ENCODE peak calls at places on chromosomes 7 and 10, in four cellular contexts. T, Y, C and B are unnamed samples.

GRCh38 chr10:69506834-69507643 is 55.8 kb downstream of the TSPAN15 start:
- DNase-seq in T (no peak), Y (peak; percentile 18), C (peak; percentile 28), B (no peak)

GRCh38 chr7:158458716-158459282 is 128.8 kb downstream of the PTPRN2 start:
- DNase-seq in T (peak; percentile 35), Y (no peak), C (no peak), B (no peak)

GRCh38 chr10:102009801-102010425 is 46.1 kb downstream of the ARMH3 start:
- DNase-seq in T (no peak), Y (peak; percentile 61), C (peak; percentile 31), B (peak; percentile 34)

GRCh38 chr7:88309845-88310244 is 3.2 kb upstream of the STEAP4 start:
- DNase-seq in T (no peak), Y (no peak), C (no peak), B (no peak)

GRCh38 chr7:73423519-73424485 is 9.8 kb upstream of the FZD9 start:
- DNase-seq in T (no peak), Y (no peak), C (peak; percentile 59), B (peak; percentile 69)

GRCh38 chr10:47176903-47177860 is 122.8 kb upstream of the GDF10 start:
- DNase-seq in T (no peak), Y (no peak), C (no peak), B (no peak)

GRCh38 chr10:22931948-22932347 is 4.1 kb downstream of the ARMC3 start:
- DNase-seq in T (no peak), Y (no peak), C (no peak), B (no peak)

GRCh38 chr10:76113952-76114351 is 682.5 kb downstream of the LRMDA start:
- DNase-seq in T (no peak), Y (no peak), C (no peak), B (peak; percentile 11)

GRCh38 chr10:110081914-110082313 is 74.1 kb downstream of the ADD3 start:
- DNase-seq in T (no peak), Y (no peak), C (no peak), B (no peak)

DNA sequence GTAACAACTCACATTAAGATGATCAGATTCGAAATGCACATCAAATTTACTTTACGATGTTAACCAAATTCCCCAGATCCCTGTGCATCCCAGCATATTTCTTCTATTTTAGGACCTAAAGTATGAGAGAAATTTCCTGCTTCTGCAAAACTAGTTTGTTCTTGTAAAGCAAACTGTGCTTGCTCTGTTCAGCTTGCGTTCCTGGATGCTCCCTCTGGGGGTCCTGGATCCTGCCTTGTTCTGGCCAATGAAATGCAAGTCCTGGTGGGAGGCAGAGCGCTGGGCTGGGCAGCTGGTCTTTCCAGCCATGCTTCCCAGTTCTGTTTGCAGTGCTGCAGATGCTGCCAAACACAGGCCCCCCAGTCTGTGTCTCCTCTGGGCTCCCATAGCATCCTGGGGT is 39.6 kb downstream of the PLAU start:
- DNase-seq in T (peak; percentile 80), Y (no peak), C (peak; percentile 48), B (no peak)
- TF ChIP-seq CTCF in T (no peak), Y (no peak), C (no peak), B (no peak)

GRCh38 chr7:6448943-6449543 is 1.3 kb upstream of the DAGLB start:
- DNase-seq in T (peak; percentile 55), Y (no peak), C (no peak), B (no peak)
- TF ChIP-seq CTCF in T (no peak), Y (no peak), C (no peak), B (no peak)

DNA sequence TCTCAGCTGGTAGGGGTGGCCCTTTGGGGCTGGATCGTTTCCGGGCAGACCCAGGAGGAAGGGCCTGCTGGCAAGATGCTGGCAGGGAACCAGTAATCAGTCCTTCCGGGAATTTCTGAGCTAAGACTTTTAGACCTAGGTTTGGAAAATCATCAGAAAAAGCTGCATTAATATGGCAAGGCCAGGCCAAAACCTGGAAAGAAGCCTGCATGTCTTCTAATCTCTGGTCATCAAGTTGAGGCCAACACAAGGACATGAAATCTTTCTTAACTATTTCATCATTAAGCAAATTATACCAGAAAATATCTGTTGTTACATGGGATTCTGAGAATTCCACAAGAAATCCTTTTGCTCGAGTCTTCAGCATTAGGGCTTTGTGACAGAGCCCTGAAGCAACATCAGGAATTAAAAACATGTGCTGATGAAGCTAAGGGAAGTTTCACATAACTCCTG is 19.9 kb downstream of the CPA1 start:
- DNase-seq in T (no peak), Y (no peak), C (no peak), B (no peak)
- TF ChIP-seq CTCF in T (no peak), Y (no peak), C (no peak), B (no peak)

DNA sequence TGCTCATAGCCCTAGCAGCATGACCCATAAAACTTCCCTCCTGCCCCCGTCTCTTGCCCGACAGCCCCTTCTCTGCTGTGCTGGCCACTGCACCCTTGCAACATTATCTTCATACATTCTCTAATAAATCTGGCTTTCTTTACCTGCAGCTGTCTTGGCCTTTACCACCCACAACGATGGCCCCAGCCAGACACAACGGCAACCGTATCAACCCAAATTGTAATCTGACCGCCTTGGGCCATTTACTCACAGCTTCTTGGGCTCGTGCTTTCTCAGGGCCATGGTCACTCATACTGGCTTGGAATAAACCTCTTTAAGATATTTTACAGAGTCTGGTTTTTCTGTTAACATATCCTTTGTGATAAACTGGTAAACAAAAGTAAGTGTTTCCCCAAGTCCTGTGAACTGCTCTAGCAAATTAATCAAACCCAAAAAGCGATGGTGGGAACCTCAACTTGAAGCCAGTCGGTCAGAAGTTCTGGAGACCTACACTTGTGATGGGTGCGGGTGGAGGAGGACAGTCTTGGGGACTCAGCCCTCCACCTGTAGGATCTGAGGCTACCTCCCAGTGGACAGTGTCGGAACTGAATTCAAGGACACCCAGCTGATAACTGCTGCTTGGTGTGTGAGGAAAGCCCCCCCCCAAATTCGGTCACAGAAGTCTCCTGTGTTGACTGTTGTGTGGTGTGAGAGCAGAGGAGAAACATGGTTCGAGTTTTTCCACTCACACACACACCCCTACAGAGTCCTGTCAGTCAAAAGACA is 87.6 kb upstream of the ATP6V0A4 start:
- DNase-seq in T (no peak), Y (no peak), C (no peak), B (no peak)
- TF ChIP-seq CTCF in T (no peak), Y (no peak), C (no peak), B (no peak)

DNA sequence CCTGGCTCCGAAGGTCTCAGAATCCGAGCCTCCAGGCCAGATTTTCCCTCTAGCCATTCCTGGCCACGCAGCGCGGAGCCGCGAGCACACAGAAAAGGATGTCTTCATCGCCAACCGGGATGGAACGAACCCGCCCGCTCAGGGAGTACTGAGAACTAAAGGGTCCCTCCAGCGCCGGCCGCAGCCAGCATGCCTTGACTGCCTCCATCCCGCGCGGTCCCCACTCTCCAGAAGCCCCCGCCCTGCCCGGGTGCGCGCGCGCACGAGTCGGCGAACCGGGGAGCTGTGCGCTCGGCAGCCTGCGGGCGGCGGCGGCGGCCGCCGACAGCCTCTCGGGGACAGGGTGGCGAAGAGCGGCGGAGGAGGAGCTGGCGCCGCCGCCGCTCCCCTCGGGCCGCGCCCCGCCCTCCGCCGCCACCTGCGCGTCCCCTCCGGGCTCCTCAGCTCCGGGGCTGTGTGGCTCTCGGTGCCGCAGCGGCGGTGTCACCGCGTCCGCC is 640 bp upstream of the GALNT17 start:
- DNase-seq in T (peak; percentile 77), Y (peak; percentile 45), C (peak; percentile 83), B (peak; percentile 88)
- TF ChIP-seq CTCF in T (no peak), Y (peak; percentile 42), C (no peak), B (no peak)

DNA sequence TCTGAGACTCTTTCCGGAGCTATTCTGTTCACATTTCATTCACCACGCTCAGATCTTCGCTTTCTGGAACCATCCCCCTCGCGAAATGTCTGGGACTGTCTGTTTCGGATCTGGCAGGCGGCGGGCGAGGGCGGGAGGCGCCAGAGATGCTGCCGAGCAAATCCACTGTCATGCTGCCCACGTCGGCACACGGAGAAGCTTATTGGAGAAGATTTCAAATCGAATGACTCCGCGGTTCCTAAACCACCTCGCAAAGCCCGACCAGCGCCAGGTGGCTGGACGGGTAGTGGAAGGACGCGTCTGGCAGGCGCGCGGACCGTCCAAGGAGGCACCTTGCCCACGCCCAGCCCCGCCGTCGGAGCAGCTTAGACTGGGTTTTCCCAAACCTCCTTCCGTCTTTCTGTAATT is 1.6 kb upstream of the OSBPL3 start:
- DNase-seq in T (peak; percentile 85), Y (peak; percentile 26), C (peak; percentile 32), B (peak; percentile 38)
- TF ChIP-seq CTCF in T (no peak), Y (no peak), C (no peak), B (no peak)

GRCh38 chr7:99601656-99602310 is 3.7 kb downstream of the TMEM225B start:
- DNase-seq in T (no peak), Y (no peak), C (peak; percentile 48), B (no peak)
- TF ChIP-seq CTCF in T (no peak), Y (no peak), C (no peak), B (no peak)

DNA sequence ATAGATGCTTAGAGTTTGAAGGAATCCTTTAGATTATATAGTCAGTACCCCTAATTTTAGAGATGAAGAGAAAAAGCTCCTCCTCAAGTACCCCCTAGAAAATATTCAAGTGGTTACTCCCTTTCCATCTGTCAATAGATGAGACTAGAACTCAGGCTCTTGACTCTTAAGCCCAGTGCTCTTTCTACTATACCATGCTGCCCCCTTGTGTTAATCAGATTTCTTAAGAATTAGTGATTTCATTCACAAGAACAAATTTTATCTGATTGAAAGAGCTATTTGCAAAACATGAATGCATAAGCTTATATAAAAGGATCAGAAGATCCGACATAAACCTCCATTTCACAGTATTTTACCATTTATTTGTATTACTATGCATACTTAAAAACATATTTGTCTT is 179.3 kb downstream of the TFEC start:
- DNase-seq in T (no peak), Y (no peak), C (no peak), B (no peak)
- TF ChIP-seq CTCF in T (peak; percentile 13), Y (peak; percentile 15), C (peak; percentile 23), B (peak; percentile 52)

GRCh38 chr10:103593022-103593570 is 99.6 kb downstream of the NEURL1 start:
- DNase-seq in T (no peak), Y (no peak), C (no peak), B (no peak)
- TF ChIP-seq CTCF in T (no peak), Y (no peak), C (no peak), B (no peak)